ENCODE peak calls at places on chromosomes 11 and 22, in seven cellular contexts. B is GOT3; T is adipocyte; F is stimulated activated CD4-positive, alpha-beta T cell treated with anti-CD3 and anti-CD28 coated beads, TNF-alpha, amount 100 ng/mL, for 48 hours; G is ELF-1; W is LHCN-M2; S is GDM1. Q is an unnamed sample.

GRCh38 chr11:12102588-12103410 is 7.6 kb upstream of the MICAL2 start:
- DNase-seq in B (no peak), T (no peak), F (no peak), G (no peak), W (no peak), S (no peak), Q (no peak)

GRCh38 chr11:123122341-123122740 is 60.4 kb upstream of the HSPA8 start:
- DNase-seq in B (no peak), T (peak), F (no peak), G (no peak), W (peak), S (no peak), Q (no peak)

GRCh38 chr22:22948651-22949611 is 61.3 kb downstream of the IGLL5 start:
- DNase-seq in B (no peak), T (peak), F (no peak), G (peak), W (peak), S (no peak), Q (no peak)

GRCh38 chr11:12169822-12170221 is 59.4 kb downstream of the MICAL2 start:
- DNase-seq in B (no peak), T (no peak), F (no peak), G (no peak), W (no peak), S (no peak), Q (no peak)

GRCh38 chr22:23065495-23066122 is 4.7 kb upstream of the GNAZ start:
- DNase-seq in B (no peak), T (no peak), F (no peak), G (no peak), W (no peak), S (no peak), Q (no peak)

GRCh38 chr22:43707650-43708049 is 104.5 kb downstream of the EFCAB6 start:
- DNase-seq in B (no peak), T (peak), F (no peak), G (no peak), W (peak), S (no peak), Q (no peak)

GRCh38 chr22:43191831-43192230 is 4.9 kb upstream of the TTLL12 start:
- DNase-seq in B (no peak), T (no peak), F (no peak), G (no peak), W (no peak), S (no peak), Q (no peak)

GRCh38 chr11:68950268-68950667 is 30.5 kb downstream of the MRGPRD start:
- DNase-seq in B (no peak), T (peak), F (no peak), G (peak), W (no peak), S (no peak), Q (no peak)

GRCh38 chr11:44561275-44561781 is 4.1 kb upstream of the CD82 start:
- DNase-seq in B (no peak), T (no peak), F (no peak), G (no peak), W (peak), S (no peak), Q (no peak)

GRCh38 chr11:62054484-62055121 is 69.2 kb upstream of the INCENP start:
- DNase-seq in B (no peak), T (peak), F (no peak), G (no peak), W (peak), S (no peak), Q (peak)

GRCh38 chr11:95680169-95680929 is 109.2 kb downstream of the FAM76B start:
- DNase-seq in B (no peak), T (peak), F (no peak), G (no peak), W (no peak), S (no peak), Q (no peak)

GRCh38 chr11:28223994-28224393 is 115.8 kb downstream of the METTL15 start:
- DNase-seq in B (no peak), T (no peak), F (no peak), G (no peak), W (no peak), S (no peak), Q (no peak)

GRCh38 chr11:87878373-87878779 is 296.9 kb downstream of the RAB38 start:
- DNase-seq in B (no peak), T (peak), F (no peak), G (no peak), W (peak), S (no peak), Q (peak)

GRCh38 chr11:69328231-69328630 is 34.3 kb downstream of the MYEOV start:
- DNase-seq in B (no peak), T (no peak), F (no peak), G (no peak), W (no peak), S (no peak), Q (peak)

GRCh38 chr11:64619811-64620285 is 28.8 kb downstream of the SLC22A12 start:
- DNase-seq in B (no peak), T (no peak), F (no peak), G (peak), W (peak), S (no peak), Q (peak)

GRCh38 chr11:62148271-62148980 is 24.6 kb downstream of the INCENP start:
- DNase-seq in B (no peak), T (no peak), F (no peak), G (no peak), W (no peak), S (no peak), Q (no peak)

GRCh38 chr11:118851970-118852369 is 31.7 kb upstream of the CXCR5 start:
- DNase-seq in B (no peak), T (no peak), F (no peak), G (no peak), W (no peak), S (peak), Q (no peak)

GRCh38 chr11:63986156-63986931 is at the start of gene OTUB1:
- DNase-seq in B (peak), T (peak), F (peak), G (peak), W (peak), S (peak), Q (peak)

GRCh38 chr11:3043315-3043871 is 13.8 kb downstream of the CARS1 start:
- DNase-seq in B (no peak), T (no peak), F (no peak), G (no peak), W (peak), S (no peak), Q (no peak)

Q was measured in colonic mucosa.